ENCODE peak calls at places on chromosomes 5 and 9, in five cellular contexts. R is ELR, U is T-helper 2 cell, O is ecto neural progenitor cell, M is posterior vena cava. E is an unnamed sample.

GRCh38 chr5:91212336-91213092 is 170.6 kb downstream of the ARRDC3 start:
- DNase-seq in R (peak; percentile 67), U (no peak), O (no peak), M (peak; percentile 55), E (peak; percentile 38)

GRCh38 chr9:17081814-17082213 is 53.0 kb upstream of the CNTLN start:
- DNase-seq in R (no peak), U (no peak), O (no peak), M (no peak), E (no peak)

GRCh38 chr9:20994486-20994885 is 37.0 kb downstream of the HACD4 start:
- DNase-seq in R (no peak), U (no peak), O (no peak), M (no peak), E (no peak)

GRCh38 chr5:178827636-178828035 is 32.1 kb upstream of the ZNF354B start:
- DNase-seq in R (no peak), U (no peak), O (no peak), M (no peak), E (no peak)

GRCh38 chr9:4537581-4537980 is 47.3 kb downstream of the SLC1A1 start:
- DNase-seq in R (peak; percentile 21), U (no peak), O (no peak), M (no peak), E (no peak)

GRCh38 chr5:173175523-173175922 is 31.2 kb downstream of the BNIP1 start:
- DNase-seq in R (no peak), U (no peak), O (no peak), M (no peak), E (no peak)

GRCh38 chr9:137146527-137146918 is 7.6 kb downstream of the GRIN1 start:
- DNase-seq in R (no peak), U (no peak), O (no peak), M (no peak), E (no peak)

GRCh38 chr9:111178361-111179043 is 140.2 kb upstream of the LPAR1 start:
- DNase-seq in R (peak; percentile 60), U (no peak), O (no peak), M (no peak), E (no peak)

GRCh38 chr9:98854206-98854756 is 46.8 kb downstream of the GALNT12 start:
- DNase-seq in R (no peak), U (no peak), O (no peak), M (no peak), E (no peak)

GRCh38 chr9:87206064-87206661 is 258.9 kb upstream of the GAS1 start:
- DNase-seq in R (peak; percentile 70), U (no peak), O (no peak), M (no peak), E (no peak)

GRCh38 chr5:6449465-6450158 is 953 bp downstream of the UBE2QL1 start:
- DNase-seq in R (no peak), U (no peak), O (no peak), M (no peak), E (no peak)

GRCh38 chr5:54874337-54875021 is 110.9 kb downstream of the ESM1 start:
- DNase-seq in R (peak; percentile 34), U (no peak), O (no peak), M (no peak), E (no peak)